ENCODE peak calls at places on chromosomes 13 and 19, in five cellular contexts. One of them, this sample, is unnamed.

GRCh38 chr19:38728752-38729541 is 15.3 kb downstream of the CAPN12 start:
- DNase-seq in ovary: peak; percentile 47
- DNase-seq in BJ: no peak
- DNase-seq in Right ventricle myocardium superior: peak; percentile 38
- DNase-seq in cardiac muscle cell: no peak
- DNase-seq in this sample: no peak

GRCh38 chr19:55962186-55962585 is 14.6 kb downstream of the NLRP8 start:
- DNase-seq in ovary: no peak
- DNase-seq in BJ: no peak
- DNase-seq in Right ventricle myocardium superior: no peak
- DNase-seq in cardiac muscle cell: no peak
- DNase-seq in this sample: no peak

GRCh38 chr13:30355839-30356238 is 48.5 kb upstream of the KATNAL1 start:
- DNase-seq in ovary: no peak
- DNase-seq in BJ: no peak
- DNase-seq in Right ventricle myocardium superior: no peak
- DNase-seq in cardiac muscle cell: no peak
- DNase-seq in this sample: peak; percentile 62

GRCh38 chr19:45814851-45815481 is at the start of gene RSPH6A:
- DNase-seq in ovary: no peak
- DNase-seq in BJ: no peak
- DNase-seq in Right ventricle myocardium superior: no peak
- DNase-seq in cardiac muscle cell: peak; percentile 33
- DNase-seq in this sample: no peak

GRCh38 chr19:28632357-28633076 is 580.4 kb downstream of the UQCRFS1 start:
- DNase-seq in ovary: no peak
- DNase-seq in BJ: no peak
- DNase-seq in Right ventricle myocardium superior: no peak
- DNase-seq in cardiac muscle cell: no peak
- DNase-seq in this sample: peak; percentile 94

GRCh38 chr19:1265611-1266115 is 3.5 kb upstream of the CIRBP start:
- DNase-seq in ovary: peak; percentile 72
- DNase-seq in BJ: no peak
- DNase-seq in Right ventricle myocardium superior: peak; percentile 81
- DNase-seq in cardiac muscle cell: no peak
- DNase-seq in this sample: no peak

GRCh38 chr13:40536443-40537113 is 129.9 kb downstream of the FOXO1 start:
- DNase-seq in ovary: no peak
- DNase-seq in BJ: no peak
- DNase-seq in Right ventricle myocardium superior: no peak
- DNase-seq in cardiac muscle cell: no peak
- DNase-seq in this sample: no peak

GRCh38 chr13:76019421-76020044 is 383.4 kb downstream of the LMO7 start:
- DNase-seq in ovary: no peak
- DNase-seq in BJ: no peak
- DNase-seq in Right ventricle myocardium superior: peak; percentile 34
- DNase-seq in cardiac muscle cell: peak; percentile 15
- DNase-seq in this sample: peak; percentile 12

GRCh38 chr13:84917252-84917878 is 881.9 kb downstream of the SLITRK6 start:
- DNase-seq in ovary: no peak
- DNase-seq in BJ: peak; percentile 4
- DNase-seq in Right ventricle myocardium superior: no peak
- DNase-seq in cardiac muscle cell: peak; percentile 10
- DNase-seq in this sample: peak; percentile 2

This sample was measured in Jurkat, Clone E6-1.